ENCODE peak calls at places on chromosomes 4 and X, in eight cellular contexts. X is fibroblast of lung, Z is GM23248, D is ACHN, Y is sciatic nerve, W is cardiac fibroblast, L is left ventricle myocardium inferior, U is HT1080. J is an unnamed sample.

GRCh38 chrX:107710617-107711391 is 64.8 kb downstream of the TSC22D3 start:
- DNase-seq in Y (no peak), U (peak; percentile 91), D (peak; percentile 57), Z (peak; percentile 94), W (peak; percentile 97), X (peak; percentile 93), L (no peak), J (no peak)

GRCh38 chr4:89528525-89529133 is 221.0 kb upstream of the GPRIN3 start:
- DNase-seq in D (no peak), L (no peak), Y (no peak), Z (no peak), X (no peak), W (no peak), U (no peak), J (no peak)

GRCh38 chr4:125283702-125284279 is 31.0 kb upstream of the FAT4 start:
- DNase-seq in W (peak; percentile 66), D (peak; percentile 29), Y (no peak), X (peak; percentile 31), Z (peak; percentile 54), U (peak; percentile 6), L (no peak), J (no peak)

GRCh38 chr4:30832652-30833051 is 112.5 kb downstream of the PCDH7 start:
- DNase-seq in X (no peak), L (no peak), Y (no peak), D (peak; percentile 2), W (no peak), Z (no peak), U (no peak), J (no peak)

GRCh38 chrX:153474718-153475117 is 4.3 kb upstream of the HAUS7 start:
- DNase-seq in U (no peak), W (peak; percentile 73), Y (peak; percentile 85), Z (peak; percentile 83), D (peak; percentile 12), L (peak; percentile 71), X (peak; percentile 70), J (peak; percentile 15)

GRCh38 chr4:102322736-102323135 is 22.5 kb downstream of the SLC39A8 start:
- DNase-seq in X (no peak), D (no peak), W (no peak), Y (no peak), U (no peak), L (no peak), Z (no peak), J (no peak)

GRCh38 chr4:113692809-113693411 is 68.6 kb downstream of the CAMK2D start:
- DNase-seq in U (no peak), D (no peak), W (no peak), Z (no peak), Y (no peak), X (no peak), L (no peak), J (no peak)

GRCh38 chr4:123546123-123546654 is 149.6 kb downstream of the SPRY1 start:
- DNase-seq in Z (no peak), D (no peak), U (no peak), W (no peak), Y (no peak), X (no peak), L (no peak), J (no peak)

GRCh38 chrX:125205084-125205917 is 114.4 kb upstream of the TEX13C start:
- DNase-seq in W (no peak), D (peak; percentile 71), Z (peak; percentile 41), X (peak; percentile 6), L (peak; percentile 49), U (peak; percentile 85), Y (peak; percentile 62), J (peak; percentile 14)

GRCh38 chr4:113106076-113106475 is 56.6 kb downstream of the ANK2 start:
- DNase-seq in W (peak; percentile 71), D (peak; percentile 50), Z (peak; percentile 77), Y (no peak), X (peak; percentile 48), L (no peak), U (peak; percentile 45), J (no peak)

GRCh38 chr4:156949373-156949814 is 22.2 kb downstream of the PDGFC start:
- DNase-seq in W (peak; percentile 84), Z (peak; percentile 81), D (peak; percentile 97), X (peak; percentile 96), Y (no peak), U (peak; percentile 87), L (no peak), J (no peak)

GRCh38 chr4:141133146-141134006 is at the start of gene RNF150:
- DNase-seq in W (peak; percentile 86), D (peak; percentile 64), L (peak; percentile 72), Z (peak; percentile 92), U (peak; percentile 77), X (peak; percentile 92), Y (peak; percentile 89), J (peak; percentile 88)

GRCh38 chr4:119124314-119124713 is 11.3 kb upstream of the MYOZ2 start:
- DNase-seq in U (no peak), L (no peak), D (no peak), X (peak; percentile 85), Z (no peak), Y (no peak), W (peak; percentile 75), J (no peak)

GRCh38 chr4:119040711-119041185 is 94.9 kb upstream of the MYOZ2 start:
- DNase-seq in U (peak; percentile 61), Z (peak; percentile 91), Y (no peak), W (peak; percentile 69), D (peak; percentile 77), L (no peak), X (peak; percentile 94), J (peak; percentile 10)

GRCh38 chrX:13647709-13648212 is 5.2 kb upstream of the TCEANC start:
- DNase-seq in L (peak; percentile 20), Y (no peak), Z (no peak), X (peak; percentile 79), W (peak; percentile 64), U (peak; percentile 61), D (no peak), J (no peak)

GRCh38 chrX:104135677-104136076 is 21.1 kb downstream of the SLC25A53 start:
- DNase-seq in D (no peak), Z (no peak), U (no peak), Y (no peak), W (peak; percentile 3), X (peak; percentile 23), L (no peak), J (no peak)

GRCh38 chrX:105331244-105331643 is 110.8 kb upstream of the TEX13A start:
- DNase-seq in D (no peak), U (no peak), W (peak; percentile 53), Y (no peak), L (no peak), X (peak; percentile 48), Z (no peak), J (no peak)

GRCh38 chr4:169351860-169352259 is 81.1 kb upstream of the SH3RF1 start:
- DNase-seq in Y (no peak), Z (no peak), U (no peak), L (no peak), X (peak; percentile 95), W (peak; percentile 85), D (no peak), J (no peak)

GRCh38 chr4:134687646-134688628 is 486.3 kb upstream of the PABPC4L start:
- DNase-seq in Z (no peak), D (no peak), X (no peak), W (no peak), L (no peak), U (no peak), Y (no peak), J (no peak)

GRCh38 chr4:165877291-165877690 is 4.3 kb downstream of the TLL1 start:
- DNase-seq in X (no peak), Z (peak; percentile 8), D (no peak), L (no peak), W (peak; percentile 49), Y (no peak), U (no peak), J (no peak)

GRCh38 chr4:41957634-41958033 is 22.4 kb downstream of the TMEM33 start:
- DNase-seq in X (no peak), Z (peak; percentile 26), L (no peak), U (peak; percentile 28), W (peak; percentile 25), D (peak; percentile 42), Y (no peak), J (no peak)

GRCh38 chr4:37597019-37597418 is 89.2 kb downstream of the RELL1 start:
- DNase-seq in Y (no peak), U (no peak), Z (no peak), X (peak; percentile 26), D (no peak), L (no peak), W (peak; percentile 28), J (no peak)

GRCh38 chr4:97998203-97998602 is 145.1 kb downstream of the STPG2 start:
- DNase-seq in W (no peak), L (no peak), U (no peak), Y (no peak), Z (no peak), X (no peak), D (no peak), J (no peak)

GRCh38 chr4:128322311-128322710 is 34.7 kb upstream of the PGRMC2 start:
- DNase-seq in D (no peak), W (no peak), Z (peak; percentile 30), X (peak; percentile 65), U (peak; percentile 53), L (no peak), Y (no peak), J (no peak)

GRCh38 chr4:3263053-3263958 is 14.3 kb downstream of the MSANTD1 start:
- DNase-seq in D (no peak), W (no peak), U (no peak), Z (no peak), L (no peak), X (no peak), Y (no peak), J (no peak)

GRCh38 chr4:8371251-8371995 is 69.1 kb downstream of the ACOX3 start:
- DNase-seq in Y (no peak), U (no peak), Z (no peak), L (no peak), W (no peak), D (no peak), X (no peak), J (no peak)

GRCh38 chr4:102230194-102230593 is 115.1 kb downstream of the SLC39A8 start:
- DNase-seq in W (no peak), Z (no peak), Y (no peak), D (no peak), U (no peak), X (no peak), L (no peak), J (no peak)

GRCh38 chrX:14357314-14357713 is 172.0 kb upstream of the GLRA2 start:
- DNase-seq in Y (no peak), L (no peak), U (peak; percentile 0), W (no peak), D (no peak), Z (peak; percentile 36), X (no peak), J (no peak)

GRCh38 chr4:34250562-34250961 is 1993.8 kb downstream of the ARAP2 start:
- DNase-seq in L (no peak), X (peak; percentile 1), D (no peak), W (peak; percentile 80), Z (peak; percentile 68), Y (no peak), U (peak; percentile 76), J (no peak)

GRCh38 chr4:149709640-149710039 is 106.0 kb downstream of the IQCM start:
- DNase-seq in X (peak; percentile 59), W (no peak), Z (peak; percentile 33), Y (no peak), U (no peak), L (no peak), D (no peak), J (no peak)

GRCh38 chr4:146255463-146255862 is 41.1 kb downstream of the REELD1 start:
- DNase-seq in U (peak; percentile 35), W (peak; percentile 61), L (no peak), Y (no peak), X (peak; percentile 84), Z (peak; percentile 72), D (no peak), J (no peak)

GRCh38 chr4:168487821-168488162 is 7.5 kb upstream of the DDX60L start:
- DNase-seq in X (no peak), U (no peak), Y (no peak), Z (no peak), D (no peak), W (no peak), L (no peak), J (no peak)